ENCODE peak calls at places on chromosome 19, in ten cellular contexts. One of them, this sample, is unnamed.

GRCh38 chr19:48842744-48843162 is 6.5 kb upstream of the HSD17B14 start:
- DNase-seq in A549: peak; percentile 71
- DNase-seq in heart left ventricle: peak; percentile 37
- DNase-seq in CD8-positive, alpha-beta T cell: peak; percentile 51
- DNase-seq in cardiac muscle cell: peak; percentile 65
- DNase-seq in uterus: peak; percentile 57
- DNase-seq in neural progenitor cell: peak; percentile 82
- DNase-seq in tibial nerve: peak; percentile 83
- DNase-seq in fibroblast of lung: peak; percentile 19
- DNase-seq in pancreas: peak; percentile 17
- DNase-seq in this sample: peak; percentile 46

GRCh38 chr19:10587022-10587838 is at the start of gene AP1M2:
- DNase-seq in tibial nerve: no peak
- DNase-seq in uterus: no peak
- DNase-seq in pancreas: peak; percentile 44
- DNase-seq in fibroblast of lung: no peak
- DNase-seq in cardiac muscle cell: no peak
- DNase-seq in A549: no peak
- DNase-seq in heart left ventricle: no peak
- DNase-seq in CD8-positive, alpha-beta T cell: no peak
- DNase-seq in neural progenitor cell: no peak
- DNase-seq in this sample: peak; percentile 42

GRCh38 chr19:4066682-4067395 is at the start of gene ZBTB7A:
- DNase-seq in neural progenitor cell: peak; percentile 75
- DNase-seq in cardiac muscle cell: peak; percentile 92
- DNase-seq in CD8-positive, alpha-beta T cell: peak; percentile 82
- DNase-seq in A549: peak; percentile 83
- DNase-seq in tibial nerve: peak; percentile 77
- DNase-seq in uterus: peak; percentile 88
- DNase-seq in fibroblast of lung: peak; percentile 61
- DNase-seq in heart left ventricle: peak; percentile 88
- DNase-seq in pancreas: peak; percentile 85
- DNase-seq in this sample: peak; percentile 53

GRCh38 chr19:4692275-4693077 is 22.3 kb upstream of the MYDGF start:
- DNase-seq in heart left ventricle: no peak
- DNase-seq in CD8-positive, alpha-beta T cell: no peak
- DNase-seq in cardiac muscle cell: no peak
- DNase-seq in neural progenitor cell: no peak
- DNase-seq in A549: no peak
- DNase-seq in fibroblast of lung: no peak
- DNase-seq in uterus: no peak
- DNase-seq in pancreas: no peak
- DNase-seq in tibial nerve: no peak
- DNase-seq in this sample: no peak

GRCh38 chr19:16376649-16377048 is 52.0 kb downstream of the KLF2 start:
- DNase-seq in pancreas: no peak
- DNase-seq in heart left ventricle: no peak
- DNase-seq in uterus: peak; percentile 13
- DNase-seq in neural progenitor cell: peak; percentile 34
- DNase-seq in fibroblast of lung: no peak
- DNase-seq in A549: peak; percentile 20
- DNase-seq in CD8-positive, alpha-beta T cell: peak; percentile 46
- DNase-seq in tibial nerve: no peak
- DNase-seq in cardiac muscle cell: peak; percentile 52
- DNase-seq in this sample: no peak

GRCh38 chr19:17777840-17778620 is 16.9 kb upstream of the B3GNT3 start:
- DNase-seq in uterus: no peak
- DNase-seq in tibial nerve: peak; percentile 32
- DNase-seq in CD8-positive, alpha-beta T cell: peak; percentile 24
- DNase-seq in heart left ventricle: no peak
- DNase-seq in cardiac muscle cell: peak; percentile 42
- DNase-seq in A549: peak; percentile 94
- DNase-seq in fibroblast of lung: peak; percentile 25
- DNase-seq in neural progenitor cell: peak; percentile 84
- DNase-seq in pancreas: no peak
- DNase-seq in this sample: peak; percentile 90

GRCh38 chr19:39083599-39083982 is 577 bp upstream of the ACP7 start:
- DNase-seq in fibroblast of lung: no peak
- DNase-seq in A549: no peak
- DNase-seq in neural progenitor cell: no peak
- DNase-seq in heart left ventricle: no peak
- DNase-seq in uterus: no peak
- DNase-seq in CD8-positive, alpha-beta T cell: no peak
- DNase-seq in pancreas: no peak
- DNase-seq in cardiac muscle cell: no peak
- DNase-seq in tibial nerve: no peak
- DNase-seq in this sample: no peak

GRCh38 chr19:49639401-49640112 is 386 bp downstream of the RRAS start:
- DNase-seq in cardiac muscle cell: no peak
- DNase-seq in A549: no peak
- DNase-seq in heart left ventricle: no peak
- DNase-seq in CD8-positive, alpha-beta T cell: no peak
- DNase-seq in fibroblast of lung: no peak
- DNase-seq in pancreas: peak; percentile 35
- DNase-seq in neural progenitor cell: peak; percentile 31
- DNase-seq in tibial nerve: peak; percentile 20
- DNase-seq in uterus: peak; percentile 63
- DNase-seq in this sample: no peak

GRCh38 chr19:41746593-41747227 is 8.6 kb upstream of the CEACAM6 start:
- DNase-seq in cardiac muscle cell: no peak
- DNase-seq in tibial nerve: no peak
- DNase-seq in uterus: no peak
- DNase-seq in fibroblast of lung: peak; percentile 36
- DNase-seq in CD8-positive, alpha-beta T cell: peak; percentile 36
- DNase-seq in pancreas: peak; percentile 52
- DNase-seq in heart left ventricle: peak; percentile 20
- DNase-seq in A549: peak; percentile 87
- DNase-seq in neural progenitor cell: peak; percentile 31
- DNase-seq in this sample: peak; percentile 47

GRCh38 chr19:46611791-46612190 is 10.7 kb downstream of the CALM3 start:
- DNase-seq in tibial nerve: no peak
- DNase-seq in CD8-positive, alpha-beta T cell: no peak
- DNase-seq in cardiac muscle cell: no peak
- DNase-seq in pancreas: no peak
- DNase-seq in A549: no peak
- DNase-seq in uterus: peak; percentile 8
- DNase-seq in heart left ventricle: no peak
- DNase-seq in neural progenitor cell: no peak
- DNase-seq in fibroblast of lung: no peak
- DNase-seq in this sample: no peak

GRCh38 chr19:18717601-18718000 is 34.1 kb downstream of the CRTC1 start:
- DNase-seq in A549: no peak
- DNase-seq in pancreas: no peak
- DNase-seq in uterus: no peak
- DNase-seq in tibial nerve: no peak
- DNase-seq in neural progenitor cell: no peak
- DNase-seq in heart left ventricle: no peak
- DNase-seq in fibroblast of lung: no peak
- DNase-seq in cardiac muscle cell: no peak
- DNase-seq in CD8-positive, alpha-beta T cell: no peak
- DNase-seq in this sample: no peak

GRCh38 chr19:45901432-45901903 is 945 bp downstream of the MYPOP start:
- DNase-seq in cardiac muscle cell: peak; percentile 29
- DNase-seq in pancreas: peak; percentile 32
- DNase-seq in CD8-positive, alpha-beta T cell: peak; percentile 13
- DNase-seq in uterus: peak; percentile 47
- DNase-seq in fibroblast of lung: peak; percentile 50
- DNase-seq in heart left ventricle: peak; percentile 36
- DNase-seq in A549: no peak
- DNase-seq in neural progenitor cell: peak; percentile 62
- DNase-seq in tibial nerve: peak; percentile 24
- DNase-seq in this sample: no peak

GRCh38 chr19:39829702-39830275 is 4.2 kb downstream of the DYRK1B start:
- DNase-seq in CD8-positive, alpha-beta T cell: no peak
- DNase-seq in A549: no peak
- DNase-seq in tibial nerve: no peak
- DNase-seq in cardiac muscle cell: no peak
- DNase-seq in fibroblast of lung: no peak
- DNase-seq in heart left ventricle: no peak
- DNase-seq in neural progenitor cell: no peak
- DNase-seq in uterus: no peak
- DNase-seq in pancreas: no peak
- DNase-seq in this sample: no peak

GRCh38 chr19:50003254-50003788 is 21.9 kb downstream of the VRK3 start:
- DNase-seq in CD8-positive, alpha-beta T cell: no peak
- DNase-seq in cardiac muscle cell: no peak
- DNase-seq in tibial nerve: no peak
- DNase-seq in A549: no peak
- DNase-seq in uterus: no peak
- DNase-seq in heart left ventricle: no peak
- DNase-seq in pancreas: no peak
- DNase-seq in fibroblast of lung: no peak
- DNase-seq in neural progenitor cell: no peak
- DNase-seq in this sample: no peak

GRCh38 chr19:46442808-46443450 is 14.2 kb upstream of the PNMA8C start:
- DNase-seq in cardiac muscle cell: no peak
- DNase-seq in tibial nerve: no peak
- DNase-seq in neural progenitor cell: no peak
- DNase-seq in fibroblast of lung: peak; percentile 77
- DNase-seq in pancreas: peak; percentile 33
- DNase-seq in heart left ventricle: no peak
- DNase-seq in A549: peak; percentile 60
- DNase-seq in uterus: peak; percentile 49
- DNase-seq in CD8-positive, alpha-beta T cell: no peak
- DNase-seq in this sample: no peak

GRCh38 chr19:6516659-6517291 is 14.1 kb upstream of the TNFSF9 start:
- DNase-seq in fibroblast of lung: peak; percentile 74
- DNase-seq in CD8-positive, alpha-beta T cell: peak; percentile 93
- DNase-seq in cardiac muscle cell: peak; percentile 96
- DNase-seq in pancreas: peak; percentile 85
- DNase-seq in tibial nerve: peak; percentile 83
- DNase-seq in heart left ventricle: peak; percentile 87
- DNase-seq in neural progenitor cell: peak; percentile 96
- DNase-seq in uterus: peak; percentile 77
- DNase-seq in A549: peak; percentile 83
- DNase-seq in this sample: peak; percentile 66

GRCh38 chr19:12272980-12273901 is 21.4 kb downstream of the ZNF44 start:
- DNase-seq in fibroblast of lung: no peak
- DNase-seq in heart left ventricle: no peak
- DNase-seq in cardiac muscle cell: no peak
- DNase-seq in uterus: no peak
- DNase-seq in pancreas: no peak
- DNase-seq in neural progenitor cell: no peak
- DNase-seq in tibial nerve: no peak
- DNase-seq in A549: no peak
- DNase-seq in CD8-positive, alpha-beta T cell: no peak
- DNase-seq in this sample: no peak
- H3K9me3 ChIP-seq in fibroblast of lung: peaks cover 10% of the 10 kb centered on the region
- H3K9me3 ChIP-seq in heart left ventricle: no peaks in the 10 kb centered on the region
- H3K9me3 ChIP-seq in cardiac muscle cell: peaks cover 4% of the 10 kb centered on the region
- H3K9me3 ChIP-seq in uterus: no peaks in the 10 kb centered on the region
- H3K9me3 ChIP-seq in pancreas: peaks cover 10% of the 10 kb centered on the region
- H3K9me3 ChIP-seq in neural progenitor cell: peaks cover 31% of the 10 kb centered on the region
- H3K9me3 ChIP-seq in tibial nerve: peaks cover 99% of the 10 kb centered on the region
- H3K9me3 ChIP-seq in A549: peaks cover 32% of the 10 kb centered on the region
- H3K9me3 ChIP-seq in CD8-positive, alpha-beta T cell: peaks cover 40% of the 10 kb centered on the region
- H3K9me3 ChIP-seq in this sample: peaks cover 40% of the 10 kb centered on the region

GRCh38 chr19:13530720-13531119 is 24.4 kb upstream of the CACNA1A start:
- DNase-seq in pancreas: no peak
- DNase-seq in tibial nerve: no peak
- DNase-seq in uterus: no peak
- DNase-seq in fibroblast of lung: no peak
- DNase-seq in cardiac muscle cell: no peak
- DNase-seq in CD8-positive, alpha-beta T cell: no peak
- DNase-seq in A549: no peak
- DNase-seq in neural progenitor cell: no peak
- DNase-seq in heart left ventricle: no peak
- DNase-seq in this sample: no peak

GRCh38 chr19:13521066-13521465 is 14.8 kb upstream of the CACNA1A start:
- DNase-seq in uterus: no peak
- DNase-seq in pancreas: no peak
- DNase-seq in cardiac muscle cell: no peak
- DNase-seq in neural progenitor cell: no peak
- DNase-seq in tibial nerve: no peak
- DNase-seq in A549: no peak
- DNase-seq in fibroblast of lung: no peak
- DNase-seq in CD8-positive, alpha-beta T cell: no peak
- DNase-seq in heart left ventricle: no peak
- DNase-seq in this sample: no peak

GRCh38 chr19:13526552-13526951 is 20.3 kb upstream of the CACNA1A start:
- DNase-seq in tibial nerve: no peak
- DNase-seq in CD8-positive, alpha-beta T cell: no peak
- DNase-seq in pancreas: no peak
- DNase-seq in cardiac muscle cell: peak; percentile 28
- DNase-seq in uterus: no peak
- DNase-seq in A549: peak; percentile 4
- DNase-seq in fibroblast of lung: peak; percentile 1
- DNase-seq in neural progenitor cell: peak; percentile 34
- DNase-seq in heart left ventricle: no peak
- DNase-seq in this sample: peak; percentile 19
- TF ChIP-seq CTCF in tibial nerve: no peak
- TF ChIP-seq CTCF in CD8-positive, alpha-beta T cell: no peak
- TF ChIP-seq CTCF in pancreas: no peak
- TF ChIP-seq CTCF in cardiac muscle cell: peak; percentile 43
- TF ChIP-seq CTCF in uterus: no peak
- TF ChIP-seq CTCF in A549: no peak
- TF ChIP-seq CTCF in fibroblast of lung: no peak
- TF ChIP-seq CTCF in neural progenitor cell: peak; percentile 57
- TF ChIP-seq CTCF in heart left ventricle: no peak
- TF ChIP-seq CTCF in this sample: peak; percentile 64

DNA sequence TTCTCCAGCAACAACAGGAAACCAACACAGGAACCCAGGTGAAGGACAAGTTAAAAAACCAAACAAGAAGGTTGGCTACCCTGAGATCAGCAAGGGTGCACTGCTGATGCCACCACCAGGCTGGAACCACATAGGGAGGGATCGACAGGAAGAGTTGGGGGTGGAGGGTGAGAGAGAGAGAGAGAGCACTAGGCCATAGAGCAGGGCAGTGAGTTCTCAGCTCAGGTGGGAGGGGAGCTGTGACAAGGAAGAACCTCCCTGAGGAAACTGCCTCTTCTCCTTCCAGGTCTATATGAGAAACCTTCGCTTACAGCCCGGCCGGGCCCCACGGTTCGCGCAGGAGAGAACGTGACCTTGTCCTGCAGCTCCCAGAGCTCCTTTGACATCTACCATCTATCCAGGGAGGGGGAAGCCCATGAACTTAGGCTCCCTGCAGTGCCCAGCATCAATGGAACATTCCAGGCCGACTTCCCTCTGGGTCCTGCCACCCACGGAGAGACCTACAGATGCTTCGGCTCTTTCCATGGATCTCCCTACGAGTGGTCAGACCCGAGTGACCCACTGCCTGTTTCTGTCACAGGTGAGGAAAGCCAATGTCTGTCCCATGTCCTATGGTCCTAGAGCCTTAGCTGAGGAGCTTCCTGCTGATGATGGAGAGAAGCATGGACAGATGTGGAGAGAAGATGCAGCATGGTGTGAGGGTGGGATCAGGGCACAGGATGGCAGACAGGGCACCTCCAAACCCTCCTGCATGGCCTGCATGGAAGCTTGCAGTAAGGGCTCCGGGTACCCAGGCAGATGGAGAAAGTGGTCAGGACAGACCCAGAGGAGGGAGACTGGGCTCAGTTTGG is 2.5 kb downstream of the KIR2DL4 start:
- DNase-seq in uterus: no peak
- DNase-seq in CD8-positive, alpha-beta T cell: no peak
- DNase-seq in tibial nerve: no peak
- DNase-seq in pancreas: no peak
- DNase-seq in fibroblast of lung: no peak
- DNase-seq in cardiac muscle cell: no peak
- DNase-seq in A549: no peak
- DNase-seq in neural progenitor cell: no peak
- DNase-seq in heart left ventricle: no peak
- DNase-seq in this sample: no peak
- H3K9me3 ChIP-seq in uterus: no peaks in the 10 kb centered on the region
- H3K9me3 ChIP-seq in CD8-positive, alpha-beta T cell: no peaks in the 10 kb centered on the region
- H3K9me3 ChIP-seq in tibial nerve: peaks cover 9% of the 10 kb centered on the region
- H3K9me3 ChIP-seq in pancreas: no peaks in the 10 kb centered on the region
- H3K9me3 ChIP-seq in fibroblast of lung: no peaks in the 10 kb centered on the region
- H3K9me3 ChIP-seq in cardiac muscle cell: no peaks in the 10 kb centered on the region
- H3K9me3 ChIP-seq in A549: no peaks in the 10 kb centered on the region
- H3K9me3 ChIP-seq in neural progenitor cell: peaks cover 3% of the 10 kb centered on the region
- H3K9me3 ChIP-seq in heart left ventricle: no peaks in the 10 kb centered on the region
- H3K9me3 ChIP-seq in this sample: no peaks in the 10 kb centered on the region

GRCh38 chr19:2374808-2375207 is 14.7 kb downstream of the TMPRSS9 start:
- DNase-seq in A549: no peak
- DNase-seq in CD8-positive, alpha-beta T cell: no peak
- DNase-seq in fibroblast of lung: no peak
- DNase-seq in cardiac muscle cell: no peak
- DNase-seq in heart left ventricle: no peak
- DNase-seq in uterus: no peak
- DNase-seq in tibial nerve: no peak
- DNase-seq in neural progenitor cell: no peak
- DNase-seq in pancreas: no peak
- DNase-seq in this sample: no peak
- TF ChIP-seq CTCF in A549: no peak
- TF ChIP-seq CTCF in CD8-positive, alpha-beta T cell: no peak
- TF ChIP-seq CTCF in fibroblast of lung: no peak
- TF ChIP-seq CTCF in cardiac muscle cell: no peak
- TF ChIP-seq CTCF in heart left ventricle: no peak
- TF ChIP-seq CTCF in uterus: no peak
- TF ChIP-seq CTCF in tibial nerve: no peak
- TF ChIP-seq CTCF in neural progenitor cell: no peak
- TF ChIP-seq CTCF in pancreas: no peak
- TF ChIP-seq CTCF in this sample: no peak